ENCODE peak calls at places on chromosomes 6 and 20, in eight cellular contexts. X is substantia nigra; U is T-helper 2 cell; N is heart left ventricle; H is effector CD4-positive, alpha-beta T cell; V is NCI-H345; Q is NCI-H2029 treated with DMSO at 0.1 percent for 48 hours; Y is progenitor cell of endocrine pancreas. P is an unnamed sample.
A peak's percentile ranks its signal among the peaks of the same experiment; 100 is the strongest.

GRCh38 chr20:50338479-50339195 is 148.0 kb downstream of the CEBPB start:
- DNase-seq in V (no peak), U (peak; percentile 94), Y (no peak), H (no peak), X (no peak), N (peak; percentile 53), Q (no peak), P (no peak)

GRCh38 chr20:8876381-8876780 is 192.5 kb upstream of the PLCB4 start:
- DNase-seq in X (no peak), U (no peak), Q (no peak), H (no peak), V (no peak), N (no peak), Y (no peak), P (no peak)

GRCh38 chr6:63897459-63897858 is 261.9 kb downstream of the PHF3 start:
- DNase-seq in Q (no peak), N (no peak), X (no peak), Y (no peak), U (no peak), V (no peak), H (no peak), P (no peak)

GRCh38 chr6:84597238-84597875 is 167.0 kb downstream of the TBX18 start:
- DNase-seq in X (no peak), N (no peak), H (no peak), U (no peak), V (no peak), Y (no peak), Q (no peak), P (no peak)

GRCh38 chr6:104705095-104705707 is 154.5 kb downstream of the HACE1 start:
- DNase-seq in H (peak; percentile 8), X (no peak), Q (no peak), U (peak; percentile 82), Y (no peak), V (no peak), N (no peak), P (no peak)

GRCh38 chr20:54173653-54174451 is at the start of gene CYP24A1:
- DNase-seq in Y (no peak), Q (no peak), X (no peak), U (peak; percentile 36), H (no peak), V (no peak), N (no peak), P (no peak)

GRCh38 chr6:4780360-4780812 is 4.2 kb downstream of the CDYL start:
- DNase-seq in Y (no peak), V (no peak), U (no peak), H (no peak), X (no peak), Q (no peak), N (no peak), P (no peak)

GRCh38 chr20:30598460-30599230 is 658.8 kb upstream of the DEFB115 start:
- DNase-seq in Y (no peak), V (no peak), N (no peak), X (no peak), U (no peak), H (no peak), Q (no peak), P (no peak)

GRCh38 chr20:63194007-63194820 is 21.7 kb downstream of the YTHDF1 start:
- DNase-seq in N (no peak), X (no peak), Y (no peak), U (no peak), V (no peak), Q (no peak), H (no peak), P (peak; percentile 39)

GRCh38 chr6:33740204-33740608 is 6.5 kb downstream of the IP6K3 start:
- DNase-seq in U (no peak), V (no peak), N (no peak), Y (no peak), Q (no peak), H (no peak), X (no peak), P (no peak)

GRCh38 chr6:33112148-33112547 is 36.4 kb downstream of the HLA-DPB1 start:
- DNase-seq in N (no peak), V (no peak), Y (no peak), X (no peak), Q (no peak), U (peak; percentile 63), H (peak; percentile 18), P (peak; percentile 15)

GRCh38 chr6:90653750-90654149 is 66.9 kb upstream of the MAP3K7 start:
- DNase-seq in X (no peak), V (no peak), H (no peak), U (no peak), Y (no peak), N (no peak), Q (no peak), P (no peak)

GRCh38 chr6:157812425-157813171 is 10.4 kb upstream of the SNX9 start:
- DNase-seq in V (no peak), U (no peak), H (no peak), N (no peak), Y (no peak), Q (no peak), X (no peak), P (no peak)

GRCh38 chr6:25835442-25836283 is 3.8 kb upstream of the SLC17A1 start:
- DNase-seq in V (no peak), Y (no peak), U (no peak), X (no peak), N (no peak), H (no peak), Q (no peak), P (no peak)

GRCh38 chr6:99993533-99994251 is at the start of gene MCHR2:
- DNase-seq in U (peak; percentile 7), H (no peak), Q (no peak), Y (no peak), N (peak; percentile 44), X (no peak), V (no peak), P (no peak)

GRCh38 chr6:3363296-3364025 is 93.4 kb downstream of the SLC22A23 start:
- DNase-seq in H (no peak), U (no peak), V (peak; percentile 35), X (no peak), Q (peak; percentile 88), N (no peak), Y (no peak), P (peak; percentile 73)

GRCh38 chr6:134081506-134081905 is 29.1 kb upstream of the SLC2A12 start:
- DNase-seq in N (no peak), U (no peak), V (peak; percentile 10), Q (no peak), Y (no peak), X (no peak), H (no peak), P (no peak)

GRCh38 chr20:1764136-1765033 is 106.8 kb upstream of the SIRPG start:
- DNase-seq in Q (peak; percentile 52), N (peak; percentile 80), Y (peak; percentile 51), H (peak; percentile 23), X (peak; percentile 77), U (peak; percentile 67), V (peak; percentile 74), P (peak; percentile 70)

P was measured in LNCaP clone FGC.